ENCODE peak calls at places on chromosome 19, in nine cellular contexts. One of them, this sample, is unnamed.
A peak's percentile ranks its signal among the peaks of the same experiment; 100 is the strongest.

GRCh38 chr19:14837391-14837790 is 2.4 kb upstream of the OR7A5 start:
- DNase-seq in fibroblast of the conjunctiva: no peak
- DNase-seq in astrocyte: no peak
- DNase-seq in globus pallidus: no peak
- DNase-seq in heart left ventricle: no peak
- DNase-seq in HS-5: no peak
- DNase-seq in NCI-H2081: no peak
- DNase-seq in B cell: no peak
- DNase-seq in HuH-7.5: no peak
- DNase-seq in this sample: no peak

GRCh38 chr19:53422551-53422950 is 9.2 kb upstream of the ZNF761 start:
- DNase-seq in fibroblast of the conjunctiva: no peak
- DNase-seq in astrocyte: no peak
- DNase-seq in globus pallidus: no peak
- DNase-seq in HuH-7.5: no peak
- DNase-seq in B cell: no peak
- DNase-seq in NCI-H2081: no peak
- DNase-seq in heart left ventricle: no peak
- DNase-seq in HS-5: no peak
- DNase-seq in this sample: no peak

GRCh38 chr19:55080121-55080914 is 4.6 kb downstream of the EPS8L1 start:
- DNase-seq in NCI-H2081: peak; percentile 84
- DNase-seq in B cell: peak; percentile 65
- DNase-seq in HuH-7.5: peak; percentile 75
- DNase-seq in heart left ventricle: peak; percentile 60
- DNase-seq in globus pallidus: no peak
- DNase-seq in HS-5: no peak
- DNase-seq in fibroblast of the conjunctiva: peak; percentile 33
- DNase-seq in astrocyte: no peak
- DNase-seq in this sample: peak; percentile 31

GRCh38 chr19:5927439-5927821 is 13.4 kb downstream of the CAPS start:
- DNase-seq in NCI-H2081: no peak
- DNase-seq in heart left ventricle: no peak
- DNase-seq in B cell: peak; percentile 52
- DNase-seq in HS-5: no peak
- DNase-seq in fibroblast of the conjunctiva: no peak
- DNase-seq in astrocyte: no peak
- DNase-seq in globus pallidus: no peak
- DNase-seq in HuH-7.5: no peak
- DNase-seq in this sample: no peak

GRCh38 chr19:49690656-49691242 is at the start of gene CPT1C:
- DNase-seq in HS-5: no peak
- DNase-seq in astrocyte: peak; percentile 60
- DNase-seq in HuH-7.5: no peak
- DNase-seq in heart left ventricle: peak; percentile 80
- DNase-seq in fibroblast of the conjunctiva: peak; percentile 50
- DNase-seq in globus pallidus: peak; percentile 87
- DNase-seq in B cell: peak; percentile 54
- DNase-seq in NCI-H2081: peak; percentile 92
- DNase-seq in this sample: peak; percentile 20

GRCh38 chr19:33819875-33820781 is 23.5 kb downstream of the KCTD15 start:
- DNase-seq in HS-5: peak; percentile 54
- DNase-seq in NCI-H2081: no peak
- DNase-seq in globus pallidus: no peak
- DNase-seq in astrocyte: peak; percentile 45
- DNase-seq in heart left ventricle: peak; percentile 85
- DNase-seq in fibroblast of the conjunctiva: peak; percentile 63
- DNase-seq in B cell: peak; percentile 70
- DNase-seq in HuH-7.5: peak; percentile 81
- DNase-seq in this sample: peak; percentile 45

GRCh38 chr19:24166055-24166454 is 79.1 kb downstream of the ZNF254 start:
- DNase-seq in globus pallidus: no peak
- DNase-seq in fibroblast of the conjunctiva: no peak
- DNase-seq in B cell: no peak
- DNase-seq in HS-5: peak; percentile 4
- DNase-seq in astrocyte: peak; percentile 8
- DNase-seq in HuH-7.5: no peak
- DNase-seq in heart left ventricle: no peak
- DNase-seq in NCI-H2081: no peak
- DNase-seq in this sample: no peak

GRCh38 chr19:40668991-40669614 is 21.3 kb downstream of the NUMBL start:
- DNase-seq in NCI-H2081: no peak
- DNase-seq in globus pallidus: no peak
- DNase-seq in HS-5: no peak
- DNase-seq in astrocyte: no peak
- DNase-seq in B cell: no peak
- DNase-seq in HuH-7.5: no peak
- DNase-seq in fibroblast of the conjunctiva: no peak
- DNase-seq in heart left ventricle: no peak
- DNase-seq in this sample: no peak

GRCh38 chr19:49866933-49867782 is at the start of gene PNKP:
- DNase-seq in astrocyte: peak; percentile 80
- DNase-seq in HS-5: peak; percentile 79
- DNase-seq in HuH-7.5: peak; percentile 97
- DNase-seq in B cell: peak; percentile 93
- DNase-seq in NCI-H2081: peak; percentile 89
- DNase-seq in fibroblast of the conjunctiva: peak; percentile 83
- DNase-seq in globus pallidus: peak; percentile 92
- DNase-seq in heart left ventricle: peak; percentile 93
- DNase-seq in this sample: peak; percentile 78

GRCh38 chr19:3367572-3368440 is 1.4 kb downstream of the NFIC start:
- DNase-seq in heart left ventricle: no peak
- DNase-seq in astrocyte: no peak
- DNase-seq in NCI-H2081: no peak
- DNase-seq in HuH-7.5: peak; percentile 52
- DNase-seq in fibroblast of the conjunctiva: no peak
- DNase-seq in globus pallidus: no peak
- DNase-seq in B cell: no peak
- DNase-seq in HS-5: no peak
- DNase-seq in this sample: no peak

GRCh38 chr19:33054623-33055022 is 10.1 kb downstream of the RHPN2 start:
- DNase-seq in astrocyte: no peak
- DNase-seq in HS-5: no peak
- DNase-seq in fibroblast of the conjunctiva: no peak
- DNase-seq in heart left ventricle: no peak
- DNase-seq in HuH-7.5: no peak
- DNase-seq in globus pallidus: no peak
- DNase-seq in B cell: no peak
- DNase-seq in NCI-H2081: peak; percentile 73
- DNase-seq in this sample: no peak